ENCODE peak calls at places on chromosomes 1 and 21, in five cellular contexts. C is AG08396, V is hypothalamus, G is GM23338, K is GM12865. Q is an unnamed sample.

GRCh38 chr1:24720152-24720551 is 25.1 kb upstream of the CLIC4 start:
- DNase-seq in C (peak), V (no peak), G (no peak), K (no peak), Q (no peak)

GRCh38 chr21:39111928-39112327 is 71.3 kb downstream of the PSMG1 start:
- DNase-seq in C (no peak), V (no peak), G (no peak), K (no peak), Q (no peak)

GRCh38 chr1:5891736-5892135 is 100.5 kb downstream of the NPHP4 start:
- DNase-seq in C (peak), V (no peak), G (no peak), K (no peak), Q (no peak)

GRCh38 chr1:30997463-30998057 is 68.0 kb downstream of the PUM1 start:
- DNase-seq in C (no peak), V (no peak), G (no peak), K (peak), Q (no peak)

GRCh38 chr1:49104575-49104974 is 327.9 kb upstream of the BEND5 start:
- DNase-seq in C (no peak), V (no peak), G (peak), K (no peak), Q (no peak)

GRCh38 chr1:152386940-152387339 is 27.1 kb downstream of the CRNN start:
- DNase-seq in C (no peak), V (no peak), G (no peak), K (no peak), Q (no peak)

GRCh38 chr1:155006601-155007101 is 4.0 kb downstream of the ZBTB7B start:
- DNase-seq in C (no peak), V (no peak), G (peak), K (peak), Q (peak)

GRCh38 chr1:111201275-111202090 is 1.0 kb upstream of the DENND2D start:
- DNase-seq in C (no peak), V (no peak), G (no peak), K (peak), Q (no peak)

GRCh38 chr1:68953316-68953715 is 456.4 kb upstream of the DEPDC1 start:
- DNase-seq in C (no peak), V (no peak), G (no peak), K (no peak), Q (no peak)

GRCh38 chr1:205687242-205687641 is 6.9 kb upstream of the SLC45A3 start:
- DNase-seq in C (no peak), V (no peak), G (no peak), K (no peak), Q (no peak)

GRCh38 chr1:25022361-25023189 is 92.5 kb upstream of the RUNX3 start:
- DNase-seq in C (peak), V (no peak), G (peak), K (peak), Q (peak)

GRCh38 chr1:232629250-232630046 is 485 bp downstream of the SIPA1L2 start:
- DNase-seq in C (peak), V (no peak), G (peak), K (peak), Q (peak)

GRCh38 chr1:100443739-100444571 is 91.6 kb downstream of the CDC14A start:
- DNase-seq in C (no peak), V (no peak), G (no peak), K (peak), Q (no peak)

GRCh38 chr1:152108899-152109222 is 6.4 kb downstream of the TCHH start:
- DNase-seq in C (no peak), V (no peak), G (peak), K (no peak), Q (no peak)

GRCh38 chr1:46510998-46511365 is 21.3 kb downstream of the DMBX1 start:
- DNase-seq in C (no peak), V (no peak), G (no peak), K (no peak), Q (no peak)

GRCh38 chr1:234866007-234866866 is 256.3 kb upstream of the IRF2BP2 start:
- DNase-seq in C (peak), V (no peak), G (no peak), K (no peak), Q (no peak)

GRCh38 chr1:169511339-169512028 is 25.7 kb upstream of the SLC19A2 start:
- DNase-seq in C (peak), V (no peak), G (no peak), K (no peak), Q (no peak)

GRCh38 chr1:220007438-220007837 is 38.9 kb downstream of the EPRS1 start:
- DNase-seq in C (peak), V (no peak), G (no peak), K (no peak), Q (no peak)

GRCh38 chr1:232084584-232085223 is 458.1 kb downstream of the DISC1 start:
- DNase-seq in C (no peak), V (no peak), G (peak), K (no peak), Q (no peak)

Q was measured in globus pallidus.